ENCODE peak calls at places on chromosomes 3 and 15, in five cellular contexts. C is cardiac muscle cell, Z is breast epithelium, G is ovary, Q is GM13977. L is an unnamed sample.

GRCh38 chr15:93562752-93563151 is 473.7 kb upstream of the RGMA start:
- DNase-seq in C (no peak), Z (no peak), G (no peak), Q (no peak), L (no peak)

GRCh38 chr15:23797747-23798157 is 110.6 kb upstream of the NDN start:
- DNase-seq in C (no peak), Z (no peak), G (no peak), Q (no peak), L (no peak)

GRCh38 chr3:52181543-52181942 is 16.4 kb upstream of the ALAS1 start:
- DNase-seq in C (peak), Z (no peak), G (no peak), Q (no peak), L (no peak)

GRCh38 chr3:195110647-195111321 is 160.2 kb downstream of the XXYLT1 start:
- DNase-seq in C (peak), Z (no peak), G (no peak), Q (no peak), L (no peak)

GRCh38 chr3:9809615-9810356 is at the start of gene TTLL3:
- DNase-seq in C (peak), Z (peak), G (peak), Q (peak), L (peak)

GRCh38 chr3:188152660-188153497 is 1.1 kb upstream of the LPP start:
- DNase-seq in C (peak), Z (peak), G (peak), Q (no peak), L (peak)

GRCh38 chr3:194322701-194323174 is 28.4 kb downstream of the CPN2 start:
- DNase-seq in C (no peak), Z (no peak), G (no peak), Q (peak), L (peak)

GRCh38 chr15:70788114-70789049 is 25.0 kb upstream of the UACA start:
- DNase-seq in C (peak), Z (no peak), G (no peak), Q (no peak), L (no peak)

GRCh38 chr3:141797167-141797773 is 34.1 kb downstream of the GRK7 start:
- DNase-seq in C (peak), Z (no peak), G (peak), Q (peak), L (no peak)

GRCh38 chr3:124510290-124510689 is 220.0 kb upstream of the UMPS start:
- DNase-seq in C (no peak), Z (no peak), G (no peak), Q (no peak), L (no peak)

GRCh38 chr15:41462396-41462795 is 31.3 kb upstream of the ITPKA start:
- DNase-seq in C (peak), Z (no peak), G (no peak), Q (no peak), L (no peak)

GRCh38 chr3:27716309-27716708 is 5.8 kb downstream of the EOMES start:
- DNase-seq in C (no peak), Z (no peak), G (no peak), Q (no peak), L (no peak)

GRCh38 chr3:144756704-144757440 is 785.2 kb downstream of the DIPK2A start:
- DNase-seq in C (no peak), Z (no peak), G (no peak), Q (no peak), L (no peak)

GRCh38 chr15:74790080-74790916 is 8.4 kb downstream of the CSK start:
- DNase-seq in C (peak), Z (no peak), G (peak), Q (no peak), L (peak)

GRCh38 chr3:50521572-50521971 is 18.1 kb upstream of the CACNA2D2 start:
- DNase-seq in C (no peak), Z (no peak), G (no peak), Q (no peak), L (no peak)

GRCh38 chr3:184321666-184322065 is 7.3 kb downstream of the EIF4G1 start:
- DNase-seq in C (no peak), Z (no peak), G (no peak), Q (no peak), L (no peak)

GRCh38 chr3:139198929-139199328 is 144.9 kb upstream of the MRPS22 start:
- DNase-seq in C (no peak), Z (no peak), G (no peak), Q (no peak), L (no peak)

GRCh38 chr15:74580538-74581350 is 34.9 kb upstream of the CLK3 start:
- DNase-seq in C (no peak), Z (no peak), G (no peak), Q (no peak), L (no peak)

GRCh38 chr3:149658444-149659172 is 783 bp upstream of the WWTR1 start:
- DNase-seq in C (peak), Z (peak), G (peak), Q (peak), L (peak)

GRCh38 chr3:36060950-36061349 is 319.4 kb upstream of the STAC start:
- DNase-seq in C (no peak), Z (no peak), G (no peak), Q (no peak), L (no peak)

GRCh38 chr3:48543271-48543866 is 13.2 kb downstream of the PFKFB4 start:
- DNase-seq in C (no peak), Z (no peak), G (no peak), Q (no peak), L (no peak)
- TF ChIP-seq CTCF in C (no peak), Z (no peak), G (no peak), Q (no peak), L (no peak)

GRCh38 chr3:186651678-186652215 is 11.5 kb downstream of the FETUB start:
- DNase-seq in C (no peak), Z (no peak), G (no peak), Q (no peak), L (no peak)

GRCh38 chr3:186653079-186653710 is 12.6 kb upstream of the HRG start:
- DNase-seq in C (no peak), Z (no peak), G (no peak), Q (peak), L (no peak)

GRCh38 chr3:186648851-186649250 is 8.7 kb downstream of the FETUB start:
- DNase-seq in C (no peak), Z (no peak), G (no peak), Q (no peak), L (no peak)

DNA sequence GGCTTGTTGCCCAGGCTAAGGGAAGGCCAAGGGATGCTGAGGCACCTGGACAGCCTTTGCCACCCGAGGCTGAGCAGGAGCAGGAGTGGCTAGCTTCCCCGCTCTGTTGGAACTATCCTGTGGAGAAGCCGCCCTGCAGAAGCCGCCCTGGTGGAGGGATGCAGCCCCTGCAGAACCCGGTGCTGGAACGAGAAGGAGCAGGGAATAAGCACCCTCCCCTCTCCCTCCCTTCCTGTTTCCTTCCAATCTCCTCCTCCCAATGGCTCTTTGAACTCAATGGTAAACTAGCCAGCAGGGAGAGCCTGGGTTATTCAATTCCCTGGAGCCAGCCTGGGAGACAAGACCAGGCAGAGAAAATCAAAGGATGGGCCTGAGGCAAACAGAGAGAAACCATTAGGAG is 11.8 kb upstream of the HRG start:
- DNase-seq in C (peak), Z (no peak), G (no peak), Q (no peak), L (no peak)
- TF ChIP-seq CTCF in C (peak), Z (no peak), G (no peak), Q (no peak), L (no peak)

DNA sequence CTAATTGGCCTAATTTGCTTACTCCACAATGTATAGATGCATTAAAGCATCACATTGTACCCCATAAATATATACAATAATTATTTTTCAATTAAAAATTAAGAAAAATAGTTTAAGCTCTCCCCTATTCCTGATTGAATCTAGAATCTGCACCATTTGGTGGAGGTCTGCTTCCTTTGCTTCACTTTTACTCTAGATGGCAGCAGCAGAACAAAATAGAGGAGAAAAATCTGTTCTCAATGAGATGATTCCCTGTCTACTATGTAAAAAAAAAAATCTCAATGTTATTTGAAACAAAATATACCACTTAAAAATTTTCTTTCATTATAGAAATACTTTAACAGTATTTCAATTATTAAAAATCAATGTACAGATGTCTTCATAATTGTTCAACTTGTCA is 109.6 kb upstream of the FXR1 start:
- DNase-seq in C (peak), Z (no peak), G (no peak), Q (no peak), L (no peak)
- TF ChIP-seq CTCF in C (peak), Z (peak), G (peak), Q (peak), L (peak)

GRCh38 chr3:160840590-160840989 is 84.6 kb downstream of the PPM1L start:
- DNase-seq in C (no peak), Z (no peak), G (no peak), Q (no peak), L (no peak)

GRCh38 chr3:160842021-160843005 is 86.3 kb downstream of the PPM1L start:
- DNase-seq in C (no peak), Z (no peak), G (no peak), Q (no peak), L (no peak)

GRCh38 chr3:160837394-160837975 is 81.5 kb downstream of the PPM1L start:
- DNase-seq in C (no peak), Z (no peak), G (no peak), Q (no peak), L (peak)

GRCh38 chr3:160841455-160841854 is 85.4 kb downstream of the PPM1L start:
- DNase-seq in C (no peak), Z (no peak), G (no peak), Q (no peak), L (no peak)
- TF ChIP-seq CTCF in C (no peak), Z (no peak), G (no peak), Q (peak), L (no peak)

DNA sequence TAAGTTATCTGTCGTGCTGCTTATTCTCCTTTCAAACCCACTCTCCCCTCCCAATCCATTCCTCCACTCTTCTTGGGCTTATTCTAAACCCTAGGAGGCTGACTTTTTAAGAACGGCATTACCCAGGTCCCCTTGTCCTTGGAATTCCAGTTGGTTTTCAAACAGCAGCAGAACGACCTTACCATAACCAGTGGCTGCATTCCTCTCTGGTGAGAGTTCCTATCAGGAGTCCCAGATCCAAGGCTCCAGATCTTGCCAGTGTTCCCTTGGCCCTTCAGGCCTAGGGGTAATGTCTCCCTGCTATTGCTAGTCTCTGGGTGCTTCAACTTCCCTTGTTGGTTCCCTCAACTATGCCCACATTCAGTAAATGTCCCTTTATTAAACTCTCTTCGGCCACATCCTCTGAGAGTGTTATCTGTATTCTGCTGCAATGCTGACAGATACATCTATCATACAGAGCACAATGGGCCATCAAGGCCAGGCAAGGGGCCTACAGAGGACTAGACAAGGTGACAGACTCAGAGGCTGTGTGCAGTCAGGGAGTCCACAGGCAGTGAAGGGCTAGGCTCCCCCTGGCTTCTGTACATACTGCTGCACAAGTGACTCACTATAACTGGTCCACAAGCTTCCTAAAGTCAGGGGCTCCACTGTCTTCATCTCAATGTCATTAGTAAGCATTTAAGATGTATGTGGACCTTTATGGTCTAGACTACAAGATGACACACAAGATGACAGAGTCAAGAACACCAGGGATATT is 10.1 kb downstream of the LYSMD2 start:
- DNase-seq in C (peak), Z (no peak), G (no peak), Q (no peak), L (peak)
- TF ChIP-seq CTCF in C (peak), Z (no peak), G (no peak), Q (peak), L (no peak)